ENCODE peak calls at places on chromosomes 3 and 15, in nine cellular contexts. Z, C, L, Y, X, E, G, U and B are unnamed samples.

GRCh38 chr15:59364238-59364637 is 8.4 kb downstream of the MYO1E start:
- ATAC-seq in Z (no peak), C (peak), L (no peak), Y (no peak), X (peak), E (peak), G (no peak), U (no peak), B (no peak)

GRCh38 chr3:58175429-58176184 is 35.2 kb downstream of the DNASE1L3 start:
- ATAC-seq in Z (no peak), C (peak), L (no peak), Y (no peak), X (peak), E (peak), G (no peak), U (no peak), B (no peak)

GRCh38 chr3:174441588-174442316 is 417.4 kb upstream of the NAALADL2 start:
- ATAC-seq in Z (no peak), C (no peak), L (no peak), Y (no peak), X (no peak), E (peak), G (no peak), U (peak), B (no peak)

GRCh38 chr15:78551902-78552301 is 11.7 kb downstream of the PSMA4 start:
- ATAC-seq in Z (no peak), C (no peak), L (no peak), Y (no peak), X (no peak), E (no peak), G (no peak), U (no peak), B (no peak)

GRCh38 chr3:179927191-179927590 is 109.5 kb downstream of the PEX5L start:
- ATAC-seq in Z (no peak), C (no peak), L (no peak), Y (no peak), X (no peak), E (no peak), G (peak), U (peak), B (no peak)

GRCh38 chr3:127654374-127654773 is 18.4 kb upstream of the ABTB1 start:
- ATAC-seq in Z (no peak), C (no peak), L (no peak), Y (no peak), X (no peak), E (no peak), G (no peak), U (no peak), B (no peak)

GRCh38 chr3:8451696-8452095 is 49.9 kb upstream of the LMCD1 start:
- ATAC-seq in Z (no peak), C (no peak), L (no peak), Y (no peak), X (no peak), E (no peak), G (no peak), U (no peak), B (no peak)

GRCh38 chr15:90322531-90322930 is 29.6 kb upstream of the ZNF774 start:
- ATAC-seq in Z (no peak), C (no peak), L (no peak), Y (no peak), X (no peak), E (peak), G (no peak), U (no peak), B (no peak)

GRCh38 chr3:42822828-42823227 is 13.6 kb downstream of the ACKR2 start:
- ATAC-seq in Z (no peak), C (peak), L (no peak), Y (no peak), X (peak), E (no peak), G (no peak), U (no peak), B (no peak)